ENCODE peak calls at places on chromosomes 6 and 20, in eight cellular contexts. A is fibroblast of lung, U is mucosa of descending colon, N is gastrocnemius medialis, D is esophagus squamous epithelium, M is IMR-90, X is brain microvascular endothelial cell, J is heart right ventricle. T is an unnamed sample.

GRCh38 chr6:43221046-43221773 is 8.1 kb downstream of the DNPH1 start:
- DNase-seq in A (no peak), U (no peak), N (no peak), D (no peak), M (no peak), X (no peak), J (no peak), T (no peak)

GRCh38 chr6:140082867-140083297 is 708.4 kb upstream of the CITED2 start:
- DNase-seq in A (peak; percentile 88), U (no peak), N (no peak), D (no peak), M (peak; percentile 60), X (peak; percentile 46), J (no peak), T (no peak)

GRCh38 chr6:151299009-151299408 is 59.2 kb downstream of the AKAP12 start:
- DNase-seq in A (no peak), U (no peak), N (no peak), D (no peak), M (no peak), X (no peak), J (no peak), T (no peak)

GRCh38 chr6:170178561-170179477 is 112.1 kb downstream of the DLL1 start:
- DNase-seq in A (peak; percentile 80), U (peak; percentile 52), N (peak; percentile 82), D (no peak), M (peak; percentile 21), X (no peak), J (no peak), T (peak; percentile 85)

GRCh38 chr6:135871296-135871695 is 19.8 kb downstream of the PDE7B start:
- DNase-seq in A (no peak), U (no peak), N (no peak), D (no peak), M (peak; percentile 63), X (peak; percentile 66), J (no peak), T (no peak)

GRCh38 chr6:4435981-4436445 is 300.6 kb upstream of the ECI2 start:
- DNase-seq in A (no peak), U (no peak), N (no peak), D (no peak), M (no peak), X (no peak), J (no peak), T (no peak)

GRCh38 chr6:89776583-89777233 is 42.9 kb downstream of the MDN1 start:
- DNase-seq in A (no peak), U (no peak), N (no peak), D (no peak), M (no peak), X (no peak), J (no peak), T (no peak)

GRCh38 chr20:22567944-22568871 is 16.2 kb downstream of the FOXA2 start:
- DNase-seq in A (no peak), U (no peak), N (no peak), D (no peak), M (no peak), X (no peak), J (no peak), T (no peak)

GRCh38 chr6:121828567-121828966 is 393.1 kb downstream of the GJA1 start:
- DNase-seq in A (no peak), U (no peak), N (no peak), D (no peak), M (no peak), X (no peak), J (no peak), T (no peak)

GRCh38 chr20:43752561-43753301 is 25.9 kb upstream of the GTSF1L start:
- DNase-seq in A (peak; percentile 89), U (peak; percentile 38), N (no peak), D (peak; percentile 7), M (peak; percentile 90), X (peak; percentile 89), J (no peak), T (peak; percentile 24)

GRCh38 chr6:87572031-87572430 is 17.8 kb downstream of the RARS2 start:
- DNase-seq in A (peak; percentile 18), U (no peak), N (no peak), D (no peak), M (peak; percentile 24), X (no peak), J (no peak), T (no peak)

GRCh38 chr6:91135406-91135805 is 548.5 kb upstream of the MAP3K7 start:
- DNase-seq in A (no peak), U (no peak), N (no peak), D (no peak), M (no peak), X (no peak), J (no peak), T (no peak)

GRCh38 chr6:52306972-52307849 is 22.7 kb upstream of the MCM3 start:
- DNase-seq in A (no peak), U (no peak), N (no peak), D (no peak), M (no peak), X (no peak), J (no peak), T (no peak)
- H3K4me3 ChIP-seq in A (no peak overlapping the region), U (no peak overlapping the region), N (no peak overlapping the region), D (no peak overlapping the region), M (no peak overlapping the region), X (no peak overlapping the region), J (no peak overlapping the region), T (no peak overlapping the region)

GRCh38 chr6:16237242-16237641 is 1.1 kb upstream of the GMPR start:
- DNase-seq in A (no peak), U (no peak), N (no peak), D (no peak), M (no peak), X (no peak), J (no peak), T (no peak)

GRCh38 chr6:16238057-16238657 is at the start of gene GMPR:
- DNase-seq in A (peak; percentile 34), U (peak; percentile 83), N (peak; percentile 91), D (no peak), M (peak; percentile 39), X (no peak), J (peak; percentile 86), T (peak; percentile 75)

GRCh38 chr6:16239798-16240123 is 1.4 kb downstream of the GMPR start:
- DNase-seq in A (peak; percentile 48), U (no peak), N (no peak), D (no peak), M (peak; percentile 49), X (no peak), J (no peak), T (peak; percentile 53)

GRCh38 chr6:16239090-16239797 is 857 bp downstream of the GMPR start:
- DNase-seq in A (peak; percentile 41), U (peak; percentile 76), N (peak; percentile 98), D (no peak), M (peak; percentile 44), X (peak; percentile 35), J (peak; percentile 75), T (peak; percentile 92)

DNA sequence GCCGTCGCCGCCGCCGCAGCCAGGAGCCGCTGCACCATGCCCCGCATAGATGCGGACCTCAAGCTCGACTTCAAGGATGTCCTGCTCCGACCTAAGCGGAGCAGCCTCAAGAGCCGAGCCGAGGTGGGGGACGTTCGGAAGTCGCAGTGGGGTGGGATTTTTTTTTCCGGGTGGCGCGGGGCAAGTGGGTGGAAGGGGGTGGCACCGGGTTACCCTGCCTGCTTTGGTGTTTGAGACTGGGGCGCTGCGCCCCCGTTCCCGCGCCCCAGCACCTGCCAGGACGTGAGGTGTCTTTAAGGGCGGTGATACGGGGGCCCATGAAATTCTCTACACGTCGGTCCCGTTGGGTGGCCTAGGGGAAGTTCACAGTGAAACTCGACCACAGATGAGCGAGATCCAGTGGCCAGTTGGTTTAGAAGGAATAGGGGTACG is 287 bp downstream of the GMPR start:
- DNase-seq in A (no peak), U (peak; percentile 49), N (peak; percentile 32), D (no peak), M (no peak), X (no peak), J (no peak), T (no peak)
- TF ChIP-seq CTCF in A (no peak), U (no peak), N (no peak), D (no peak), M (no peak), X (no peak), J (peak; percentile 24), T (no peak)

DNA sequence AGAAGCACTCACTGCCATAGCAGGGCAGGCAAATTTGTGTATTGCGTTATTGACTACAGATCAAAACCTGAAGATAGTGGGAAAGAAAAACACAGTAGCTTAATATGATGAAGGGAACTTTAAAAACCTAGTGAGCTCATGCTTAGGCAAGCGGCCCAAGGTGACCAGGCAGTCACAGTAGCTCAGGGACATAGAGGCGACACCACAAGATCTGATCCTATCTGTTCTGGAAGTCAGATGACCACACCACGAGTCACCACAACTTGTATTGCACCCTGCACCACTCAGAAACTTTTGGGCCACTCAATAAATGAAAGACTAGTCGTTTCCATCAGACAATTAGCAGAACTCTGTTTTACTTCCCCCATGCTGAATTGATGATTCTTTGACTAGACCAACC is 4.9 kb downstream of the CLIC5 start:
- DNase-seq in A (no peak), U (no peak), N (peak; percentile 76), D (no peak), M (no peak), X (no peak), J (no peak), T (no peak)
- H3K4me3 ChIP-seq in A (no peak overlapping the region), U (no peak overlapping the region), N (no peak overlapping the region), D (no peak overlapping the region), M (no peak overlapping the region), X (no peak overlapping the region), J (peak overlapping the region; percentile 85), T (no peak overlapping the region)

GRCh38 chr6:39393075-39393474 is 70.6 kb upstream of the KCNK16 start:
- DNase-seq in A (no peak), U (no peak), N (no peak), D (no peak), M (no peak), X (no peak), J (no peak), T (no peak)

GRCh38 chr6:39388526-39389371 is 66.2 kb upstream of the KCNK16 start:
- DNase-seq in A (no peak), U (no peak), N (no peak), D (no peak), M (no peak), X (no peak), J (no peak), T (no peak)

GRCh38 chr6:39387785-39388184 is 65.3 kb upstream of the KCNK16 start:
- DNase-seq in A (no peak), U (no peak), N (no peak), D (no peak), M (no peak), X (no peak), J (no peak), T (no peak)

GRCh38 chr6:39391182-39391581 is 68.7 kb upstream of the KCNK16 start:
- DNase-seq in A (no peak), U (no peak), N (no peak), D (no peak), M (no peak), X (no peak), J (no peak), T (no peak)

GRCh38 chr6:39389372-39389767 is 66.9 kb upstream of the KCNK16 start:
- DNase-seq in A (peak; percentile 23), U (no peak), N (no peak), D (no peak), M (no peak), X (peak; percentile 5), J (no peak), T (no peak)
- TF ChIP-seq CTCF in A (peak; percentile 25), U (no peak), N (no peak), D (no peak), M (no peak), X (peak; percentile 55), J (peak; percentile 29), T (no peak)